ENCODE peak calls at places on chromosomes 5 and 9, in nine cellular contexts. G is adrenal gland, C is sigmoid colon, J is cardiac fibroblast, E is BJ, A is astrocyte of the spinal cord, S is SK-N-SH, L is left ventricle myocardium inferior, Y is psoas muscle. W is an unnamed sample.

GRCh38 chr5:76652809-76653414 is 29.7 kb upstream of the F2RL2 start:
- DNase-seq in G (no peak), C (no peak), J (no peak), E (no peak), A (no peak), S (no peak), L (no peak), Y (no peak), W (no peak)

GRCh38 chr5:43422143-43422542 is 10.0 kb upstream of the CCL28 start:
- DNase-seq in G (no peak), C (no peak), J (peak; percentile 70), E (no peak), A (peak; percentile 81), S (no peak), L (no peak), Y (no peak), W (peak; percentile 91)

GRCh38 chr5:51958473-51958872 is 575.2 kb downstream of the ISL1 start:
- DNase-seq in G (no peak), C (no peak), J (no peak), E (no peak), A (no peak), S (no peak), L (no peak), Y (no peak), W (no peak)

GRCh38 chr9:134658378-134658955 is 16.9 kb downstream of the COL5A1 start:
- DNase-seq in G (no peak), C (peak; percentile 58), J (no peak), E (no peak), A (no peak), S (no peak), L (peak; percentile 11), Y (no peak), W (no peak)

GRCh38 chr5:96861044-96861443 is 15.3 kb upstream of the ERAP2 start:
- DNase-seq in G (no peak), C (no peak), J (no peak), E (no peak), A (no peak), S (no peak), L (no peak), Y (no peak), W (no peak)

GRCh38 chr9:114953917-114954316 is 23.5 kb upstream of the TNFSF8 start:
- DNase-seq in G (peak; percentile 75), C (no peak), J (peak; percentile 91), E (peak; percentile 85), A (peak; percentile 63), S (no peak), L (no peak), Y (no peak), W (peak; percentile 68)

GRCh38 chr9:34994429-34995287 is 5.1 kb downstream of the DNAJB5 start:
- DNase-seq in G (peak; percentile 85), C (no peak), J (peak; percentile 65), E (no peak), A (peak; percentile 55), S (peak; percentile 80), L (no peak), Y (peak; percentile 62), W (peak; percentile 60)

GRCh38 chr9:98962181-98962560 is 18.5 kb downstream of the COL15A1 start:
- DNase-seq in G (no peak), C (no peak), J (peak; percentile 60), E (peak; percentile 94), A (peak; percentile 14), S (no peak), L (no peak), Y (no peak), W (no peak)

GRCh38 chr5:87829214-87829551 is 416.5 kb upstream of the CCNH start:
- DNase-seq in G (peak; percentile 76), C (peak; percentile 83), J (peak; percentile 59), E (no peak), A (peak; percentile 93), S (no peak), L (peak; percentile 48), Y (peak; percentile 74), W (peak; percentile 20)

GRCh38 chr9:137448569-137448962 is 7.4 kb upstream of the ENTPD8 start:
- DNase-seq in G (no peak), C (no peak), J (no peak), E (no peak), A (no peak), S (no peak), L (no peak), Y (peak; percentile 43), W (no peak)

GRCh38 chr9:85740821-85741111 is 988 bp downstream of the AGTPBP1 start:
- DNase-seq in G (no peak), C (no peak), J (peak; percentile 45), E (no peak), A (peak; percentile 37), S (peak; percentile 36), L (no peak), Y (no peak), W (peak; percentile 45)

GRCh38 chr5:6377121-6377520 is 1.2 kb downstream of the MED10 start:
- DNase-seq in G (peak; percentile 17), C (no peak), J (no peak), E (no peak), A (no peak), S (no peak), L (no peak), Y (peak; percentile 19), W (peak; percentile 46)

GRCh38 chr5:154092356-154092755 is 53.6 kb downstream of the MFAP3 start:
- DNase-seq in G (no peak), C (no peak), J (peak; percentile 31), E (peak; percentile 49), A (peak; percentile 18), S (no peak), L (no peak), Y (no peak), W (peak; percentile 84)

GRCh38 chr5:11273180-11273882 is 512.3 kb upstream of the DAP start:
- DNase-seq in G (no peak), C (no peak), J (no peak), E (no peak), A (peak; percentile 12), S (no peak), L (no peak), Y (no peak), W (no peak)

GRCh38 chr5:115579216-115579615 is 23.1 kb downstream of the TICAM2 start:
- DNase-seq in G (no peak), C (no peak), J (no peak), E (no peak), A (no peak), S (no peak), L (no peak), Y (no peak), W (no peak)

GRCh38 chr9:122930933-122931850 is at the start of gene ZBTB26:
- DNase-seq in G (peak; percentile 97), C (peak; percentile 97), J (peak; percentile 93), E (peak; percentile 51), A (peak; percentile 92), S (peak; percentile 95), L (peak; percentile 94), Y (peak; percentile 97), W (peak; percentile 92)

GRCh38 chr5:154603978-154604679 is 126.1 kb upstream of the HAND1 start:
- DNase-seq in G (peak; percentile 74), C (peak; percentile 81), J (peak; percentile 36), E (no peak), A (no peak), S (peak; percentile 91), L (peak; percentile 29), Y (no peak), W (peak; percentile 23)

GRCh38 chr5:54764691-54765090 is 220.7 kb downstream of the ESM1 start:
- DNase-seq in G (no peak), C (no peak), J (peak; percentile 50), E (no peak), A (no peak), S (no peak), L (no peak), Y (no peak), W (no peak)

GRCh38 chr9:1018121-1018520 is 32.0 kb upstream of the DMRT2 start:
- DNase-seq in G (no peak), C (no peak), J (peak; percentile 9), E (no peak), A (no peak), S (no peak), L (no peak), Y (no peak), W (peak; percentile 3)

GRCh38 chr5:17149786-17150185 is 67.6 kb upstream of the BASP1 start:
- DNase-seq in G (no peak), C (no peak), J (no peak), E (no peak), A (no peak), S (no peak), L (no peak), Y (no peak), W (no peak)

DNA sequence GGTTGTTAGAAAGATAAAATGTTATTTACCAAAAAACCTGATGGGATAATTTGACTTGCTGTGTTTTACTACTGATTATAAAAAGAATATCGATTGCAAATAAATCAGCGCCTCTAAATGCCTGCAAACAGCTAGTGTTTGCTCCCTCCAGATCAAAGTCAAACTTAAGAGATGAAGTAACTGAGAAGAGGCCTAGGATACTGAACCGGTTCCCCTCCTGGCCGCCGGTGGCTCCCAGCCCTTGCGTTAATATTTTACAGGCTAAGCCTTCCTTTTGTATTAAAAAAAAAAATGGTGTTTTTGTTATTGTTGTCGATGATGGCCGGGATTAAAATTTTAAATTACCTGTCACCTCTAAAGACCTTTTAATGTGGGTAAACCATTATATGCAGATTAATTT is 2.6 kb downstream of the IRX1 start:
- DNase-seq in G (no peak), C (no peak), J (no peak), E (no peak), A (no peak), S (no peak), L (no peak), Y (no peak), W (no peak)
- TF ChIP-seq CTCF in G (no peak), C (no peak), J (no peak), E (no peak), A (no peak), S (no peak), L (no peak), Y (no peak), W (no peak)

GRCh38 chr5:14107536-14107935 is 35.6 kb upstream of the TRIO start:
- DNase-seq in G (no peak), C (no peak), J (no peak), E (no peak), A (no peak), S (no peak), L (no peak), Y (no peak), W (peak; percentile 12)
- H3K4me3 ChIP-seq in G (no peak overlapping the region), C (no peak overlapping the region), J (no peak overlapping the region), E (no peak overlapping the region), A (no peak overlapping the region), S (no peak overlapping the region), L (no peak overlapping the region), Y (no peak overlapping the region), W (no peak overlapping the region)

DNA sequence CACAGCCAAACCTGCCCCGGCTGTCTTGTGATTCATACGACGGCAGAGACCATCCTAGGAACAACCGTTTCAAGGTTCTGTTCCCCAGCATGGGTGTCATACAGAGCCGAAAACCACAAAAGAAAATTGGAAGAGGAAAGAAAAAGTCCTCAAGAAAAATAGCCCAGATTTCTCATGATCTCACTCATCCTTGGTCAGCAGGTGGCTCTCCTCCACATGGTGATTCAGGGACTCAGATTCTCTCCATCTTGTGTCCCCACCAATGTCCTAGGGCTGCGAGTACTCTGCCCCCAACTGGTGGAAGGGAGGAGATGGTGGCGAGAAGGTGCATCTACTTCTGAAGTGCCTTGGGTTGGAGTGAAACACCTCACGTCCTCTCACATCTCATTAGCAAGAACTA is 25.6 kb downstream of the PDZD2 start:
- DNase-seq in G (no peak), C (no peak), J (peak; percentile 13), E (no peak), A (peak; percentile 64), S (peak; percentile 27), L (no peak), Y (no peak), W (peak; percentile 5)
- TF ChIP-seq CTCF in G (no peak), C (no peak), J (no peak), E (no peak), A (no peak), S (no peak), L (no peak), Y (no peak), W (peak; percentile 3)

GRCh38 chr5:72093231-72093630 is 14.0 kb upstream of the MAP1B start:
- DNase-seq in G (no peak), C (no peak), J (peak; percentile 55), E (no peak), A (peak; percentile 43), S (no peak), L (no peak), Y (no peak), W (peak; percentile 23)
- H3K4me3 ChIP-seq in G (no peak overlapping the region), C (no peak overlapping the region), J (no peak overlapping the region), E (no peak overlapping the region), A (no peak overlapping the region), S (no peak overlapping the region), L (no peak overlapping the region), Y (no peak overlapping the region), W (no peak overlapping the region)